ENCODE peak calls at places on chromosome 22, in four cellular contexts. One of them, this sample, is unnamed.

GRCh38 chr22:19526702-19527111 is 2.5 kb upstream of the CLDN5 start:
- DNase-seq in Panc1: no peak
- DNase-seq in GM12891: no peak
- DNase-seq in breast epithelium: no peak
- DNase-seq in this sample: no peak

GRCh38 chr22:29152381-29153138 is 53.1 kb upstream of the EMID1 start:
- DNase-seq in Panc1: no peak
- DNase-seq in GM12891: no peak
- DNase-seq in breast epithelium: no peak
- DNase-seq in this sample: no peak

GRCh38 chr22:30002861-30003489 is 77.3 kb upstream of the HORMAD2 start:
- DNase-seq in Panc1: no peak
- DNase-seq in GM12891: no peak
- DNase-seq in breast epithelium: no peak
- DNase-seq in this sample: no peak

GRCh38 chr22:36081023-36081431 is 52.4 kb upstream of the RBFOX2 start:
- DNase-seq in Panc1: peak
- DNase-seq in GM12891: no peak
- DNase-seq in breast epithelium: no peak
- DNase-seq in this sample: no peak

GRCh38 chr22:40247976-40248375 is 70.3 kb downstream of the TNRC6B start:
- DNase-seq in Panc1: no peak
- DNase-seq in GM12891: no peak
- DNase-seq in breast epithelium: no peak
- DNase-seq in this sample: no peak

GRCh38 chr22:21815958-21816357 is 51.5 kb downstream of the MAPK1 start:
- DNase-seq in Panc1: no peak
- DNase-seq in GM12891: no peak
- DNase-seq in breast epithelium: no peak
- DNase-seq in this sample: no peak

GRCh38 chr22:39994566-39995345 is at the start of gene FAM83F:
- DNase-seq in Panc1: no peak
- DNase-seq in GM12891: peak
- DNase-seq in breast epithelium: no peak
- DNase-seq in this sample: no peak

GRCh38 chr22:35838849-35839646 is 121.4 kb downstream of the APOL5 start:
- DNase-seq in Panc1: no peak
- DNase-seq in GM12891: no peak
- DNase-seq in breast epithelium: no peak
- DNase-seq in this sample: no peak

GRCh38 chr22:50014655-50015401 is 2.3 kb upstream of the IL17REL start:
- DNase-seq in Panc1: no peak
- DNase-seq in GM12891: peak
- DNase-seq in breast epithelium: no peak
- DNase-seq in this sample: no peak

GRCh38 chr22:36227396-36227795 is 11.9 kb downstream of the APOL2 start:
- DNase-seq in Panc1: no peak
- DNase-seq in GM12891: no peak
- DNase-seq in breast epithelium: no peak
- DNase-seq in this sample: no peak

GRCh38 chr22:23269441-23270211 is 89.3 kb downstream of the BCR start:
- DNase-seq in Panc1: no peak
- DNase-seq in GM12891: no peak
- DNase-seq in breast epithelium: no peak
- DNase-seq in this sample: no peak
- TF ChIP-seq POLR2AphosphoS5 in Panc1: no peak
- TF ChIP-seq POLR2AphosphoS5 in GM12891: no peak
- TF ChIP-seq POLR2AphosphoS5 in breast epithelium: no peak
- TF ChIP-seq POLR2AphosphoS5 in this sample: no peak

GRCh38 chr22:23155831-23156230 is 10.6 kb downstream of the RAB36 start:
- DNase-seq in Panc1: no peak
- DNase-seq in GM12891: no peak
- DNase-seq in breast epithelium: no peak
- DNase-seq in this sample: no peak

GRCh38 chr22:23153994-23154393 is 8.7 kb downstream of the RAB36 start:
- DNase-seq in Panc1: no peak
- DNase-seq in GM12891: no peak
- DNase-seq in breast epithelium: no peak
- DNase-seq in this sample: no peak

GRCh38 chr22:23156286-23156685 is 11.0 kb downstream of the RAB36 start:
- DNase-seq in Panc1: no peak
- DNase-seq in GM12891: no peak
- DNase-seq in breast epithelium: no peak
- DNase-seq in this sample: no peak

GRCh38 chr22:23155143-23155542 is 9.9 kb downstream of the RAB36 start:
- DNase-seq in Panc1: no peak
- DNase-seq in GM12891: no peak
- DNase-seq in breast epithelium: no peak
- DNase-seq in this sample: no peak

GRCh38 chr22:23154461-23154860 is 9.2 kb downstream of the RAB36 start:
- DNase-seq in Panc1: no peak
- DNase-seq in GM12891: no peak
- DNase-seq in breast epithelium: no peak
- DNase-seq in this sample: no peak
- TF ChIP-seq POLR2AphosphoS5 in Panc1: no peak
- TF ChIP-seq POLR2AphosphoS5 in GM12891: no peak
- TF ChIP-seq POLR2AphosphoS5 in breast epithelium: no peak
- TF ChIP-seq POLR2AphosphoS5 in this sample: no peak

GRCh38 chr22:37892566-37893338 is 13.3 kb upstream of the MICALL1 start:
- DNase-seq in Panc1: no peak
- DNase-seq in GM12891: no peak
- DNase-seq in breast epithelium: no peak
- DNase-seq in this sample: no peak
- TF ChIP-seq POLR2AphosphoS5 in Panc1: no peak
- TF ChIP-seq POLR2AphosphoS5 in GM12891: no peak
- TF ChIP-seq POLR2AphosphoS5 in breast epithelium: no peak
- TF ChIP-seq POLR2AphosphoS5 in this sample: no peak

GRCh38 chr22:47110817-47111443 is 348.5 kb downstream of the TBC1D22A start:
- DNase-seq in Panc1: no peak
- DNase-seq in GM12891: no peak
- DNase-seq in breast epithelium: no peak
- DNase-seq in this sample: no peak

GRCh38 chr22:47112994-47113879 is 350.8 kb downstream of the TBC1D22A start:
- DNase-seq in Panc1: no peak
- DNase-seq in GM12891: no peak
- DNase-seq in breast epithelium: peak
- DNase-seq in this sample: no peak

GRCh38 chr22:47113880-47114415 is 351.5 kb downstream of the TBC1D22A start:
- DNase-seq in Panc1: no peak
- DNase-seq in GM12891: no peak
- DNase-seq in breast epithelium: peak
- DNase-seq in this sample: no peak

GRCh38 chr22:47111626-47112373 is 349.4 kb downstream of the TBC1D22A start:
- DNase-seq in Panc1: no peak
- DNase-seq in GM12891: no peak
- DNase-seq in breast epithelium: no peak
- DNase-seq in this sample: no peak

GRCh38 chr22:47112566-47112965 is 350.1 kb downstream of the TBC1D22A start:
- DNase-seq in Panc1: no peak
- DNase-seq in GM12891: no peak
- DNase-seq in breast epithelium: no peak
- DNase-seq in this sample: no peak
- TF ChIP-seq POLR2AphosphoS5 in Panc1: no peak
- TF ChIP-seq POLR2AphosphoS5 in GM12891: no peak
- TF ChIP-seq POLR2AphosphoS5 in breast epithelium: no peak
- TF ChIP-seq POLR2AphosphoS5 in this sample: no peak

GRCh38 chr22:27115816-27116256 is 458.4 kb downstream of the MIAT start:
- DNase-seq in Panc1: no peak
- DNase-seq in GM12891: no peak
- DNase-seq in breast epithelium: no peak
- DNase-seq in this sample: no peak
- TF ChIP-seq POLR2AphosphoS5 in Panc1: no peak
- TF ChIP-seq POLR2AphosphoS5 in GM12891: no peak
- TF ChIP-seq POLR2AphosphoS5 in breast epithelium: no peak
- TF ChIP-seq POLR2AphosphoS5 in this sample: no peak

GRCh38 chr22:38284042-38284402 is 11.2 kb upstream of the TMEM184B start:
- DNase-seq in Panc1: no peak
- DNase-seq in GM12891: no peak
- DNase-seq in breast epithelium: no peak
- DNase-seq in this sample: no peak
- TF ChIP-seq POLR2AphosphoS5 in Panc1: no peak
- TF ChIP-seq POLR2AphosphoS5 in GM12891: no peak
- TF ChIP-seq POLR2AphosphoS5 in breast epithelium: peak
- TF ChIP-seq POLR2AphosphoS5 in this sample: no peak

GRCh38 chr22:31952459-31952858 is 8.1 kb downstream of the YWHAH start:
- DNase-seq in Panc1: peak
- DNase-seq in GM12891: no peak
- DNase-seq in breast epithelium: no peak
- DNase-seq in this sample: no peak
- TF ChIP-seq POLR2AphosphoS5 in Panc1: no peak
- TF ChIP-seq POLR2AphosphoS5 in GM12891: no peak
- TF ChIP-seq POLR2AphosphoS5 in breast epithelium: no peak
- TF ChIP-seq POLR2AphosphoS5 in this sample: no peak

GRCh38 chr22:38864361-38865191 is 7.4 kb downstream of the CBX6 start:
- DNase-seq in Panc1: no peak
- DNase-seq in GM12891: no peak
- DNase-seq in breast epithelium: peak
- DNase-seq in this sample: no peak
- TF ChIP-seq POLR2AphosphoS5 in Panc1: no peak
- TF ChIP-seq POLR2AphosphoS5 in GM12891: peak
- TF ChIP-seq POLR2AphosphoS5 in breast epithelium: no peak
- TF ChIP-seq POLR2AphosphoS5 in this sample: peak